ENCODE peak calls at places on chromosome 2, in six cellular contexts. Y is tibial artery, X is fibroblast of pulmonary artery, L is choroid plexus epithelial cell, H is fibroblast of mammary gland, N is Peyer's patch. P is an unnamed sample.

GRCh38 chr2:231568785-231569435 is 23.8 kb upstream of the TEX44 start:
- DNase-seq in Y (no peak), L (no peak), H (no peak), N (no peak), X (no peak), P (no peak)

GRCh38 chr2:108023776-108024175 is 37.5 kb downstream of the SLC5A7 start:
- DNase-seq in Y (no peak), H (no peak), X (no peak), L (no peak), N (no peak), P (no peak)

GRCh38 chr2:180829261-180829660 is 151.1 kb upstream of the UBE2E3 start:
- DNase-seq in Y (no peak), N (no peak), L (no peak), X (no peak), H (no peak), P (no peak)

GRCh38 chr2:189014426-189015138 is 40.4 kb downstream of the COL3A1 start:
- DNase-seq in Y (no peak), N (no peak), H (peak; percentile 65), X (peak; percentile 52), L (peak; percentile 63), P (peak; percentile 53)

GRCh38 chr2:179612591-179613298 is 248.7 kb downstream of the ZNF385B start:
- DNase-seq in X (no peak), N (no peak), Y (no peak), L (no peak), H (peak; percentile 63), P (peak; percentile 59)

GRCh38 chr2:217822296-217823252 is 180.2 kb downstream of the TNS1 start:
- DNase-seq in N (no peak), X (peak; percentile 28), L (no peak), H (no peak), Y (no peak), P (peak; percentile 47)

GRCh38 chr2:115036818-115037217 is 594.4 kb downstream of the DPP10 start:
- DNase-seq in X (no peak), Y (no peak), H (no peak), N (no peak), L (no peak), P (no peak)

GRCh38 chr2:132550285-132550684 is 119.7 kb downstream of the LYPD1 start:
- DNase-seq in Y (no peak), X (no peak), L (no peak), N (no peak), H (no peak), P (no peak)

GRCh38 chr2:222871291-222871690 is 10.5 kb downstream of the ACSL3 start:
- DNase-seq in N (no peak), Y (no peak), H (no peak), L (no peak), X (no peak), P (no peak)

GRCh38 chr2:216216951-216217903 is 108.1 kb downstream of the XRCC5 start:
- DNase-seq in H (peak; percentile 61), N (no peak), L (peak; percentile 49), X (peak; percentile 55), Y (no peak), P (peak; percentile 34)

GRCh38 chr2:96353032-96353561 is 17.5 kb downstream of the NCAPH start:
- DNase-seq in X (no peak), Y (peak; percentile 85), N (no peak), H (peak; percentile 73), L (peak; percentile 48), P (peak; percentile 74)

GRCh38 chr2:67337903-67338302 is 59.2 kb upstream of the ETAA1 start:
- DNase-seq in N (no peak), H (no peak), L (no peak), Y (no peak), X (no peak), P (no peak)

GRCh38 chr2:6945087-6945813 is 28.0 kb downstream of the RNF144A start:
- DNase-seq in H (no peak), L (no peak), X (no peak), Y (no peak), N (no peak), P (no peak)

GRCh38 chr2:218310853-218311542 is 18.7 kb upstream of the TMBIM1 start:
- DNase-seq in N (no peak), H (no peak), Y (no peak), L (no peak), X (no peak), P (no peak)

GRCh38 chr2:195338856-195339255 is 318.2 kb upstream of the SLC39A10 start:
- DNase-seq in H (no peak), N (no peak), L (no peak), Y (no peak), X (no peak), P (no peak)

GRCh38 chr2:41717883-41718282 is 329.9 kb upstream of the PKDCC start:
- DNase-seq in H (peak; percentile 27), N (no peak), Y (no peak), L (no peak), X (no peak), P (no peak)

GRCh38 chr2:178287652-178288344 is 93.5 kb downstream of the OSBPL6 start:
- DNase-seq in N (no peak), L (no peak), Y (no peak), X (peak; percentile 33), H (no peak), P (no peak)

GRCh38 chr2:39851251-39851650 is 72.2 kb upstream of the THUMPD2 start:
- DNase-seq in L (peak; percentile 10), Y (no peak), H (no peak), X (no peak), N (no peak), P (peak; percentile 89)

GRCh38 chr2:168443818-168444217 is 12.3 kb upstream of the CERS6 start:
- DNase-seq in Y (no peak), X (no peak), N (no peak), H (no peak), L (no peak), P (no peak)

GRCh38 chr2:486381-486780 is 190.8 kb downstream of the TMEM18 start:
- DNase-seq in H (no peak), N (no peak), Y (no peak), L (no peak), X (no peak), P (no peak)

GRCh38 chr2:224904390-224904789 is 137.9 kb downstream of the DOCK10 start:
- DNase-seq in Y (no peak), X (peak; percentile 37), N (no peak), H (peak; percentile 59), L (peak; percentile 63), P (no peak)

GRCh38 chr2:183035954-183036669 is 2.1 kb downstream of the NCKAP1 start:
- DNase-seq in N (no peak), L (no peak), Y (no peak), H (no peak), X (no peak), P (no peak)

GRCh38 chr2:43192039-43192438 is 34.4 kb downstream of the ZFP36L2 start:
- DNase-seq in N (no peak), X (no peak), L (no peak), Y (no peak), H (no peak), P (no peak)

GRCh38 chr2:98445708-98446577 is 1.3 kb downstream of the INPP4A start:
- DNase-seq in H (no peak), X (no peak), L (no peak), Y (no peak), N (no peak), P (no peak)

GRCh38 chr2:67616749-67617148 is 219.6 kb downstream of the ETAA1 start:
- DNase-seq in Y (no peak), L (peak; percentile 87), X (peak; percentile 95), N (no peak), H (peak; percentile 67), P (peak; percentile 50)

GRCh38 chr2:236538242-236538641 is 31.4 kb upstream of the ACKR3 start:
- DNase-seq in Y (no peak), X (no peak), N (no peak), H (no peak), L (no peak), P (no peak)
- TF ChIP-seq CTCF in Y (no peak), X (no peak), N (no peak), H (no peak), L (no peak), P (no peak)

GRCh38 chr2:36360063-36360462 is 4.5 kb downstream of the CRIM1 start:
- DNase-seq in Y (no peak), H (no peak), N (no peak), L (no peak), X (no peak), P (no peak)

GRCh38 chr2:36359006-36359580 is 3.5 kb downstream of the CRIM1 start:
- DNase-seq in Y (no peak), H (peak; percentile 37), N (no peak), L (peak; percentile 51), X (no peak), P (no peak)

GRCh38 chr2:36356990-36357505 is 1.5 kb downstream of the CRIM1 start:
- DNase-seq in N (peak; percentile 60), H (peak; percentile 51), L (no peak), Y (no peak), X (no peak), P (no peak)

GRCh38 chr2:36357506-36358316 is 2.1 kb downstream of the CRIM1 start:
- DNase-seq in N (peak; percentile 67), L (peak; percentile 91), X (peak; percentile 85), H (peak; percentile 80), Y (peak; percentile 77), P (peak; percentile 80)

DNA sequence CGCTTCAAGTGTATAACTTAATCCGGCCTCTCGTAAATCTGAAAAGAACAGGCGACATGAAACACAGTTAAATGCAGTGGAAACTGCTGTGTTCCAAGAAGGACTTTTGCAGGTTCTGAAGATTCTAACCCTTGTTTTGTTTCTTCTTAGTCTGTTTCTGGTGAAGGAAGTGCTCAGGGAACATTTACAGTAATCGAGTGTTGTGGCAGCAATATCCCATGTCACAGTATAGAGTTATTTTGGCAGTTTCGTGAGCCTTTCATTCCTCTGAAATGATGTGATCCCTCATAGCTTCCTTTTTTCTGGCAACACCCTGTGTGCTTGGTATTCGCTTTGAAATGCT is 2.7 kb downstream of the CRIM1 start:
- DNase-seq in N (no peak), H (peak; percentile 60), Y (no peak), X (peak; percentile 79), L (peak; percentile 73), P (peak; percentile 89)
- H3K4me3 ChIP-seq in N (peak overlapping the region; percentile 69), H (peak overlapping the region; percentile 90), Y (peak overlapping the region; percentile 94), X (peak overlapping the region; percentile 79), L (peak overlapping the region; percentile 88), P (peak overlapping the region; percentile 93)

GRCh38 chr2:211328126-211328525 is 771.7 kb downstream of the CPS1 start:
- DNase-seq in N (no peak), X (no peak), L (no peak), H (no peak), Y (no peak), P (no peak)
- TF ChIP-seq CTCF in N (no peak), X (no peak), L (no peak), H (no peak), Y (no peak), P (no peak)

GRCh38 chr2:213766465-213766891 is 482.2 kb downstream of the SPAG16 start:
- DNase-seq in N (no peak), L (no peak), Y (no peak), H (no peak), X (no peak), P (peak; percentile 3)
- H3K4me3 ChIP-seq in N (no peak overlapping the region), L (no peak overlapping the region), Y (no peak overlapping the region), H (no peak overlapping the region), X (no peak overlapping the region), P (peak overlapping the region; percentile 10)

GRCh38 chr2:151525872-151526271 is 116.2 kb downstream of the RIF1 start:
- DNase-seq in N (no peak), X (no peak), H (no peak), Y (no peak), L (no peak), P (no peak)
- TF ChIP-seq CTCF in N (no peak), X (no peak), H (no peak), Y (no peak), L (no peak), P (no peak)

P was measured in AG10803.